ENCODE peak calls at places on chromosome 14, in four cellular contexts. L is EL, E is HEK293T, K is suprapubic skin. G is an unnamed sample.

GRCh38 chr14:45089813-45090212 is 5.9 kb downstream of the PRPF39 start:
- DNase-seq in L (peak), E (no peak), K (no peak), G (peak)

GRCh38 chr14:70770490-70770889 is 38.8 kb downstream of the MAP3K9 start:
- DNase-seq in L (no peak), E (no peak), K (no peak), G (no peak)

GRCh38 chr14:74912111-74912510 is 10.9 kb downstream of the RPS6KL1 start:
- DNase-seq in L (no peak), E (no peak), K (no peak), G (no peak)

GRCh38 chr14:68682166-68683103 is 110.4 kb downstream of the ZFP36L1 start:
- DNase-seq in L (peak), E (no peak), K (peak), G (peak)

GRCh38 chr14:54225457-54225856 is 171.3 kb upstream of the CDKN3 start:
- DNase-seq in L (no peak), E (no peak), K (no peak), G (no peak)

GRCh38 chr14:64510825-64511679 is 6.5 kb downstream of the ZBTB1 start:
- DNase-seq in L (peak), E (peak), K (peak), G (peak)

GRCh38 chr14:50741571-50741970 is 73.5 kb upstream of the SAV1 start:
- DNase-seq in L (peak), E (no peak), K (no peak), G (peak)

GRCh38 chr14:102050625-102051024 is 36.2 kb downstream of the HSP90AA1 start:
- DNase-seq in L (peak), E (no peak), K (no peak), G (peak)

GRCh38 chr14:60637490-60638452 is 11.5 kb downstream of the SIX1 start:
- DNase-seq in L (no peak), E (no peak), K (no peak), G (peak)

GRCh38 chr14:58427289-58428010 is at the start of the genes KIAA0586 and TIMM9:
- DNase-seq in L (peak), E (peak), K (peak), G (peak)

GRCh38 chr14:31582286-31582691 is 21.1 kb downstream of the NUBPL start:
- DNase-seq in L (no peak), E (no peak), K (no peak), G (peak)

GRCh38 chr14:53174918-53175317 is 21.8 kb upstream of the DDHD1 start:
- DNase-seq in L (no peak), E (no peak), K (no peak), G (no peak)

GRCh38 chr14:35383569-35384385 is 20.8 kb downstream of the NFKBIA start:
- DNase-seq in L (no peak), E (no peak), K (no peak), G (no peak)

GRCh38 chr14:34548472-34548981 is 9.0 kb upstream of the EAPP start:
- DNase-seq in L (peak), E (no peak), K (peak), G (no peak)

GRCh38 chr14:50964683-50965390 is 20.6 kb upstream of the PYGL start:
- DNase-seq in L (peak), E (no peak), K (no peak), G (peak)

GRCh38 chr14:29741909-29742401 is 185.7 kb downstream of the PRKD1 start:
- DNase-seq in L (peak), E (no peak), K (no peak), G (peak)

GRCh38 chr14:26255213-26255612 is 342.6 kb downstream of the NOVA1 start:
- DNase-seq in L (no peak), E (peak), K (no peak), G (peak)

GRCh38 chr14:20608383-20609095 is 17.4 kb upstream of the RNASE12 start:
- DNase-seq in L (no peak), E (no peak), K (no peak), G (no peak)

GRCh38 chr14:102558566-102558965 is 33.9 kb upstream of the RCOR1 start:
- DNase-seq in L (no peak), E (no peak), K (no peak), G (no peak)

GRCh38 chr14:64720190-64720589 is 16.0 kb downstream of the PLEKHG3 start:
- DNase-seq in L (peak), E (peak), K (peak), G (peak)

GRCh38 chr14:100664841-100665425 is 61.8 kb upstream of the DLK1 start:
- DNase-seq in L (no peak), E (no peak), K (no peak), G (peak)

GRCh38 chr14:75279153-75279738 is 618 bp downstream of the FOS start:
- DNase-seq in L (peak), E (peak), K (peak), G (peak)